ENCODE peak calls at places on chromosomes 11 and 22, in seven cellular contexts. U, Q, B, M, X, G and O are unnamed samples.

GRCh38 chr11:821513-822371 is 3.0 kb downstream of the PNPLA2 start:
- DNase-seq in U (no peak), Q (no peak), B (no peak), M (no peak), X (no peak), G (no peak), O (no peak)

GRCh38 chr11:124643042-124643604 is 20.5 kb downstream of the TBRG1 start:
- DNase-seq in U (no peak), Q (no peak), B (no peak), M (no peak), X (no peak), G (no peak), O (no peak)

GRCh38 chr22:50530280-50530856 is 556 bp upstream of the TYMP start:
- DNase-seq in U (no peak), Q (no peak), B (no peak), M (no peak), X (no peak), G (peak), O (peak)

GRCh38 chr11:35288817-35289541 is 130.4 kb downstream of the SLC1A2 start:
- DNase-seq in U (no peak), Q (no peak), B (no peak), M (no peak), X (peak), G (no peak), O (peak)

GRCh38 chr11:112219476-112220232 is 6.6 kb upstream of the PTS start:
- DNase-seq in U (peak), Q (peak), B (no peak), M (peak), X (no peak), G (peak), O (no peak)

GRCh38 chr11:57460017-57460755 is at the start of gene RTN4RL2:
- DNase-seq in U (no peak), Q (no peak), B (peak), M (peak), X (no peak), G (peak), O (no peak)

GRCh38 chr22:46849101-46849500 is 86.7 kb downstream of the TBC1D22A start:
- DNase-seq in U (no peak), Q (no peak), B (no peak), M (no peak), X (no peak), G (no peak), O (no peak)

GRCh38 chr11:35165416-35166368 is 26.7 kb downstream of the CD44 start:
- DNase-seq in U (no peak), Q (peak), B (peak), M (peak), X (no peak), G (peak), O (peak)

GRCh38 chr11:90294526-90294925 is 71.7 kb upstream of the CHORDC1 start:
- DNase-seq in U (no peak), Q (no peak), B (no peak), M (no peak), X (no peak), G (no peak), O (no peak)

GRCh38 chr11:70552167-70552435 is 153.8 kb downstream of the CTTN start:
- DNase-seq in U (no peak), Q (no peak), B (no peak), M (no peak), X (no peak), G (no peak), O (no peak)

GRCh38 chr11:3203221-3204043 is 15.2 kb downstream of the MRGPRG start:
- DNase-seq in U (no peak), Q (no peak), B (no peak), M (peak), X (no peak), G (no peak), O (no peak)

GRCh38 chr22:46068908-46069481 is 81.3 kb upstream of the PPARA start:
- DNase-seq in U (no peak), Q (no peak), B (no peak), M (no peak), X (peak), G (no peak), O (no peak)

GRCh38 chr11:31692466-31692865 is 118.7 kb downstream of the PAX6 start:
- DNase-seq in U (no peak), Q (no peak), B (no peak), M (no peak), X (no peak), G (no peak), O (no peak)

GRCh38 chr11:37450613-37451012 is 852.6 kb upstream of the RAG2 start:
- DNase-seq in U (no peak), Q (no peak), B (no peak), M (no peak), X (no peak), G (no peak), O (peak)

GRCh38 chr22:26385164-26385563 is 43.9 kb upstream of the ASPHD2 start:
- DNase-seq in U (no peak), Q (no peak), B (no peak), M (no peak), X (no peak), G (no peak), O (no peak)

GRCh38 chr22:30649430-30650007 is 13.9 kb downstream of the SLC35E4 start:
- DNase-seq in U (no peak), Q (no peak), B (peak), M (no peak), X (peak), G (peak), O (peak)

GRCh38 chr11:117833401-117833891 is 8.9 kb upstream of the FXYD2 start:
- DNase-seq in U (peak), Q (no peak), B (no peak), M (peak), X (no peak), G (no peak), O (no peak)

GRCh38 chr11:130071211-130071712 is 1.6 kb downstream of the APLP2 start:
- DNase-seq in U (no peak), Q (no peak), B (no peak), M (no peak), X (no peak), G (no peak), O (no peak)

GRCh38 chr22:46612341-46612903 is 7.8 kb upstream of the GRAMD4 start:
- DNase-seq in U (no peak), Q (no peak), B (no peak), M (no peak), X (no peak), G (no peak), O (no peak)

GRCh38 chr22:43919106-43919965 is 4.3 kb upstream of the PNPLA3 start:
- DNase-seq in U (no peak), Q (no peak), B (no peak), M (no peak), X (no peak), G (no peak), O (peak)

GRCh38 chr22:23762866-23763578 is at the start of gene C22orf15:
- DNase-seq in U (no peak), Q (no peak), B (no peak), M (peak), X (no peak), G (no peak), O (no peak)

GRCh38 chr11:77199346-77199745 is 71.3 kb downstream of the MYO7A start:
- DNase-seq in U (no peak), Q (no peak), B (no peak), M (no peak), X (no peak), G (no peak), O (no peak)

GRCh38 chr11:95863486-95864140 is 60.3 kb downstream of the MTMR2 start:
- DNase-seq in U (no peak), Q (no peak), B (no peak), M (no peak), X (no peak), G (no peak), O (no peak)